ENCODE peak calls at places on chromosomes 16 and 17, in nine cellular contexts. One of them, this sample, is unnamed.

GRCh38 chr16:31131841-31132271 is 3.7 kb downstream of the PRSS8 start:
- DNase-seq in AG09309: no peak
- DNase-seq in H7: peak; percentile 30
- DNase-seq in endothelial cell of umbilical vein: no peak
- DNase-seq in activated CD8-positive, alpha-beta T cell treated with anti-CD3 and anti-CD28 coated beads, Interleukin-2, amount 10 ng/mL, durations not matched to agents 7 days and 5 days: no peak
- DNase-seq in NCI-H1417: no peak
- DNase-seq in psoas muscle: no peak
- DNase-seq in right atrium auricular region: no peak
- DNase-seq in omental fat pad: no peak
- DNase-seq in this sample: no peak

GRCh38 chr17:60147553-60148241 is 2.1 kb upstream of the CA4 start:
- DNase-seq in AG09309: no peak
- DNase-seq in H7: no peak
- DNase-seq in endothelial cell of umbilical vein: no peak
- DNase-seq in activated CD8-positive, alpha-beta T cell treated with anti-CD3 and anti-CD28 coated beads, Interleukin-2, amount 10 ng/mL, durations not matched to agents 7 days and 5 days: no peak
- DNase-seq in NCI-H1417: no peak
- DNase-seq in psoas muscle: no peak
- DNase-seq in right atrium auricular region: no peak
- DNase-seq in omental fat pad: no peak
- DNase-seq in this sample: no peak

GRCh38 chr16:67249178-67249759 is 490 bp downstream of the SLC9A5 start:
- DNase-seq in AG09309: no peak
- DNase-seq in H7: no peak
- DNase-seq in endothelial cell of umbilical vein: no peak
- DNase-seq in activated CD8-positive, alpha-beta T cell treated with anti-CD3 and anti-CD28 coated beads, Interleukin-2, amount 10 ng/mL, durations not matched to agents 7 days and 5 days: no peak
- DNase-seq in NCI-H1417: no peak
- DNase-seq in psoas muscle: peak; percentile 63
- DNase-seq in right atrium auricular region: no peak
- DNase-seq in omental fat pad: no peak
- DNase-seq in this sample: no peak

GRCh38 chr17:72049914-72050313 is 70.9 kb upstream of the SOX9 start:
- DNase-seq in AG09309: no peak
- DNase-seq in H7: no peak
- DNase-seq in endothelial cell of umbilical vein: no peak
- DNase-seq in activated CD8-positive, alpha-beta T cell treated with anti-CD3 and anti-CD28 coated beads, Interleukin-2, amount 10 ng/mL, durations not matched to agents 7 days and 5 days: no peak
- DNase-seq in NCI-H1417: no peak
- DNase-seq in psoas muscle: no peak
- DNase-seq in right atrium auricular region: no peak
- DNase-seq in omental fat pad: no peak
- DNase-seq in this sample: no peak

GRCh38 chr17:44177641-44178040 is 7.1 kb downstream of the ASB16 start:
- DNase-seq in AG09309: no peak
- DNase-seq in H7: no peak
- DNase-seq in endothelial cell of umbilical vein: no peak
- DNase-seq in activated CD8-positive, alpha-beta T cell treated with anti-CD3 and anti-CD28 coated beads, Interleukin-2, amount 10 ng/mL, durations not matched to agents 7 days and 5 days: no peak
- DNase-seq in NCI-H1417: no peak
- DNase-seq in psoas muscle: peak; percentile 40
- DNase-seq in right atrium auricular region: no peak
- DNase-seq in omental fat pad: no peak
- DNase-seq in this sample: no peak

GRCh38 chr17:21288581-21289017 is 4.1 kb downstream of the MAP2K3 start:
- DNase-seq in AG09309: no peak
- DNase-seq in H7: no peak
- DNase-seq in endothelial cell of umbilical vein: no peak
- DNase-seq in activated CD8-positive, alpha-beta T cell treated with anti-CD3 and anti-CD28 coated beads, Interleukin-2, amount 10 ng/mL, durations not matched to agents 7 days and 5 days: peak; percentile 51
- DNase-seq in NCI-H1417: no peak
- DNase-seq in psoas muscle: peak; percentile 56
- DNase-seq in right atrium auricular region: no peak
- DNase-seq in omental fat pad: no peak
- DNase-seq in this sample: no peak

GRCh38 chr16:8920676-8921625 is 38.8 kb downstream of the LITAFD start:
- DNase-seq in AG09309: no peak
- DNase-seq in H7: no peak
- DNase-seq in endothelial cell of umbilical vein: no peak
- DNase-seq in activated CD8-positive, alpha-beta T cell treated with anti-CD3 and anti-CD28 coated beads, Interleukin-2, amount 10 ng/mL, durations not matched to agents 7 days and 5 days: no peak
- DNase-seq in NCI-H1417: no peak
- DNase-seq in psoas muscle: no peak
- DNase-seq in right atrium auricular region: no peak
- DNase-seq in omental fat pad: no peak
- DNase-seq in this sample: no peak

GRCh38 chr17:39674702-39675389 is 6.6 kb downstream of the PNMT start:
- DNase-seq in AG09309: no peak
- DNase-seq in H7: no peak
- DNase-seq in endothelial cell of umbilical vein: no peak
- DNase-seq in activated CD8-positive, alpha-beta T cell treated with anti-CD3 and anti-CD28 coated beads, Interleukin-2, amount 10 ng/mL, durations not matched to agents 7 days and 5 days: no peak
- DNase-seq in NCI-H1417: peak; percentile 84
- DNase-seq in psoas muscle: peak; percentile 63
- DNase-seq in right atrium auricular region: no peak
- DNase-seq in omental fat pad: no peak
- DNase-seq in this sample: no peak

GRCh38 chr17:29884995-29885394 is 45.0 kb downstream of the SSH2 start:
- DNase-seq in AG09309: no peak
- DNase-seq in H7: no peak
- DNase-seq in endothelial cell of umbilical vein: no peak
- DNase-seq in activated CD8-positive, alpha-beta T cell treated with anti-CD3 and anti-CD28 coated beads, Interleukin-2, amount 10 ng/mL, durations not matched to agents 7 days and 5 days: no peak
- DNase-seq in NCI-H1417: no peak
- DNase-seq in psoas muscle: no peak
- DNase-seq in right atrium auricular region: no peak
- DNase-seq in omental fat pad: no peak
- DNase-seq in this sample: no peak

GRCh38 chr17:16239931-16240330 is 22.9 kb downstream of the PIGL start:
- DNase-seq in AG09309: no peak
- DNase-seq in H7: no peak
- DNase-seq in endothelial cell of umbilical vein: no peak
- DNase-seq in activated CD8-positive, alpha-beta T cell treated with anti-CD3 and anti-CD28 coated beads, Interleukin-2, amount 10 ng/mL, durations not matched to agents 7 days and 5 days: no peak
- DNase-seq in NCI-H1417: no peak
- DNase-seq in psoas muscle: no peak
- DNase-seq in right atrium auricular region: no peak
- DNase-seq in omental fat pad: no peak
- DNase-seq in this sample: no peak

GRCh38 chr17:62912363-62912762 is 53.7 kb upstream of the TANC2 start:
- DNase-seq in AG09309: no peak
- DNase-seq in H7: no peak
- DNase-seq in endothelial cell of umbilical vein: no peak
- DNase-seq in activated CD8-positive, alpha-beta T cell treated with anti-CD3 and anti-CD28 coated beads, Interleukin-2, amount 10 ng/mL, durations not matched to agents 7 days and 5 days: no peak
- DNase-seq in NCI-H1417: no peak
- DNase-seq in psoas muscle: no peak
- DNase-seq in right atrium auricular region: no peak
- DNase-seq in omental fat pad: no peak
- DNase-seq in this sample: no peak

GRCh38 chr17:78852709-78853111 is 12.1 kb upstream of the USP36 start:
- DNase-seq in AG09309: no peak
- DNase-seq in H7: peak; percentile 74
- DNase-seq in endothelial cell of umbilical vein: no peak
- DNase-seq in activated CD8-positive, alpha-beta T cell treated with anti-CD3 and anti-CD28 coated beads, Interleukin-2, amount 10 ng/mL, durations not matched to agents 7 days and 5 days: no peak
- DNase-seq in NCI-H1417: no peak
- DNase-seq in psoas muscle: peak; percentile 19
- DNase-seq in right atrium auricular region: no peak
- DNase-seq in omental fat pad: no peak
- DNase-seq in this sample: no peak

GRCh38 chr16:73027655-73028220 is 20.2 kb downstream of the ZFHX3 start:
- DNase-seq in AG09309: no peak
- DNase-seq in H7: no peak
- DNase-seq in endothelial cell of umbilical vein: no peak
- DNase-seq in activated CD8-positive, alpha-beta T cell treated with anti-CD3 and anti-CD28 coated beads, Interleukin-2, amount 10 ng/mL, durations not matched to agents 7 days and 5 days: no peak
- DNase-seq in NCI-H1417: no peak
- DNase-seq in psoas muscle: no peak
- DNase-seq in right atrium auricular region: no peak
- DNase-seq in omental fat pad: no peak
- DNase-seq in this sample: peak; percentile 0

GRCh38 chr17:16415031-16415924 is at the start of gene TRPV2:
- DNase-seq in AG09309: no peak
- DNase-seq in H7: peak; percentile 87
- DNase-seq in endothelial cell of umbilical vein: no peak
- DNase-seq in activated CD8-positive, alpha-beta T cell treated with anti-CD3 and anti-CD28 coated beads, Interleukin-2, amount 10 ng/mL, durations not matched to agents 7 days and 5 days: peak; percentile 78
- DNase-seq in NCI-H1417: no peak
- DNase-seq in psoas muscle: peak; percentile 56
- DNase-seq in right atrium auricular region: no peak
- DNase-seq in omental fat pad: no peak
- DNase-seq in this sample: no peak

GRCh38 chr16:28623172-28623711 is 13.4 kb upstream of the SULT1A1 start:
- DNase-seq in AG09309: no peak
- DNase-seq in H7: peak; percentile 32
- DNase-seq in endothelial cell of umbilical vein: peak; percentile 24
- DNase-seq in activated CD8-positive, alpha-beta T cell treated with anti-CD3 and anti-CD28 coated beads, Interleukin-2, amount 10 ng/mL, durations not matched to agents 7 days and 5 days: peak; percentile 77
- DNase-seq in NCI-H1417: peak; percentile 93
- DNase-seq in psoas muscle: peak; percentile 74
- DNase-seq in right atrium auricular region: no peak
- DNase-seq in omental fat pad: no peak
- DNase-seq in this sample: peak; percentile 61

GRCh38 chr16:56202036-56202435 is 10.7 kb downstream of the GNAO1 start:
- DNase-seq in AG09309: no peak
- DNase-seq in H7: no peak
- DNase-seq in endothelial cell of umbilical vein: no peak
- DNase-seq in activated CD8-positive, alpha-beta T cell treated with anti-CD3 and anti-CD28 coated beads, Interleukin-2, amount 10 ng/mL, durations not matched to agents 7 days and 5 days: peak; percentile 57
- DNase-seq in NCI-H1417: no peak
- DNase-seq in psoas muscle: no peak
- DNase-seq in right atrium auricular region: no peak
- DNase-seq in omental fat pad: no peak
- DNase-seq in this sample: no peak

GRCh38 chr17:27568216-27568615 is 62.8 kb upstream of the LGALS9 start:
- DNase-seq in AG09309: no peak
- DNase-seq in H7: no peak
- DNase-seq in endothelial cell of umbilical vein: no peak
- DNase-seq in activated CD8-positive, alpha-beta T cell treated with anti-CD3 and anti-CD28 coated beads, Interleukin-2, amount 10 ng/mL, durations not matched to agents 7 days and 5 days: no peak
- DNase-seq in NCI-H1417: no peak
- DNase-seq in psoas muscle: peak; percentile 25
- DNase-seq in right atrium auricular region: no peak
- DNase-seq in omental fat pad: no peak
- DNase-seq in this sample: no peak

GRCh38 chr17:76969598-76970172 is 101.5 kb downstream of the MGAT5B start:
- DNase-seq in AG09309: no peak
- DNase-seq in H7: peak; percentile 90
- DNase-seq in endothelial cell of umbilical vein: no peak
- DNase-seq in activated CD8-positive, alpha-beta T cell treated with anti-CD3 and anti-CD28 coated beads, Interleukin-2, amount 10 ng/mL, durations not matched to agents 7 days and 5 days: no peak
- DNase-seq in NCI-H1417: peak; percentile 83
- DNase-seq in psoas muscle: no peak
- DNase-seq in right atrium auricular region: no peak
- DNase-seq in omental fat pad: no peak
- DNase-seq in this sample: no peak

GRCh38 chr16:84840687-84841627 is 21.2 kb downstream of the CRISPLD2 start:
- DNase-seq in AG09309: no peak
- DNase-seq in H7: peak; percentile 30
- DNase-seq in endothelial cell of umbilical vein: no peak
- DNase-seq in activated CD8-positive, alpha-beta T cell treated with anti-CD3 and anti-CD28 coated beads, Interleukin-2, amount 10 ng/mL, durations not matched to agents 7 days and 5 days: no peak
- DNase-seq in NCI-H1417: no peak
- DNase-seq in psoas muscle: peak; percentile 23
- DNase-seq in right atrium auricular region: no peak
- DNase-seq in omental fat pad: no peak
- DNase-seq in this sample: no peak

GRCh38 chr17:57490890-57491289 is 234.6 kb downstream of the MSI2 start:
- DNase-seq in AG09309: no peak
- DNase-seq in H7: no peak
- DNase-seq in endothelial cell of umbilical vein: no peak
- DNase-seq in activated CD8-positive, alpha-beta T cell treated with anti-CD3 and anti-CD28 coated beads, Interleukin-2, amount 10 ng/mL, durations not matched to agents 7 days and 5 days: no peak
- DNase-seq in NCI-H1417: no peak
- DNase-seq in psoas muscle: peak; percentile 74
- DNase-seq in right atrium auricular region: no peak
- DNase-seq in omental fat pad: no peak
- DNase-seq in this sample: no peak

GRCh38 chr16:4465977-4466779 is 8.2 kb downstream of the NMRAL1 start:
- DNase-seq in AG09309: no peak
- DNase-seq in H7: no peak
- DNase-seq in endothelial cell of umbilical vein: no peak
- DNase-seq in activated CD8-positive, alpha-beta T cell treated with anti-CD3 and anti-CD28 coated beads, Interleukin-2, amount 10 ng/mL, durations not matched to agents 7 days and 5 days: peak; percentile 78
- DNase-seq in NCI-H1417: no peak
- DNase-seq in psoas muscle: no peak
- DNase-seq in right atrium auricular region: no peak
- DNase-seq in omental fat pad: no peak
- DNase-seq in this sample: no peak

GRCh38 chr16:12612598-12613101 is 191.0 kb downstream of the CPPED1 start:
- DNase-seq in AG09309: no peak
- DNase-seq in H7: no peak
- DNase-seq in endothelial cell of umbilical vein: no peak
- DNase-seq in activated CD8-positive, alpha-beta T cell treated with anti-CD3 and anti-CD28 coated beads, Interleukin-2, amount 10 ng/mL, durations not matched to agents 7 days and 5 days: no peak
- DNase-seq in NCI-H1417: no peak
- DNase-seq in psoas muscle: no peak
- DNase-seq in right atrium auricular region: no peak
- DNase-seq in omental fat pad: no peak
- DNase-seq in this sample: no peak

GRCh38 chr16:22264786-22265185 is 32.4 kb upstream of the POLR3E start:
- DNase-seq in AG09309: no peak
- DNase-seq in H7: peak; percentile 10
- DNase-seq in endothelial cell of umbilical vein: no peak
- DNase-seq in activated CD8-positive, alpha-beta T cell treated with anti-CD3 and anti-CD28 coated beads, Interleukin-2, amount 10 ng/mL, durations not matched to agents 7 days and 5 days: peak; percentile 44
- DNase-seq in NCI-H1417: no peak
- DNase-seq in psoas muscle: no peak
- DNase-seq in right atrium auricular region: no peak
- DNase-seq in omental fat pad: no peak
- DNase-seq in this sample: no peak

GRCh38 chr17:75689441-75689873 is 22.3 kb downstream of the SAP30BP start:
- DNase-seq in AG09309: no peak
- DNase-seq in H7: no peak
- DNase-seq in endothelial cell of umbilical vein: no peak
- DNase-seq in activated CD8-positive, alpha-beta T cell treated with anti-CD3 and anti-CD28 coated beads, Interleukin-2, amount 10 ng/mL, durations not matched to agents 7 days and 5 days: peak; percentile 76
- DNase-seq in NCI-H1417: no peak
- DNase-seq in psoas muscle: no peak
- DNase-seq in right atrium auricular region: no peak
- DNase-seq in omental fat pad: no peak
- DNase-seq in this sample: no peak

GRCh38 chr17:1058423-1059130 is 61.6 kb downstream of the TIMM22 start:
- DNase-seq in AG09309: no peak
- DNase-seq in H7: peak; percentile 90
- DNase-seq in endothelial cell of umbilical vein: peak; percentile 65
- DNase-seq in activated CD8-positive, alpha-beta T cell treated with anti-CD3 and anti-CD28 coated beads, Interleukin-2, amount 10 ng/mL, durations not matched to agents 7 days and 5 days: peak; percentile 76
- DNase-seq in NCI-H1417: peak; percentile 27
- DNase-seq in psoas muscle: peak; percentile 72
- DNase-seq in right atrium auricular region: no peak
- DNase-seq in omental fat pad: no peak
- DNase-seq in this sample: no peak

GRCh38 chr17:43545383-43545632 is 832 bp downstream of the ETV4 start:
- DNase-seq in AG09309: no peak
- DNase-seq in H7: no peak
- DNase-seq in endothelial cell of umbilical vein: no peak
- DNase-seq in activated CD8-positive, alpha-beta T cell treated with anti-CD3 and anti-CD28 coated beads, Interleukin-2, amount 10 ng/mL, durations not matched to agents 7 days and 5 days: peak; percentile 40
- DNase-seq in NCI-H1417: peak; percentile 27
- DNase-seq in psoas muscle: no peak
- DNase-seq in right atrium auricular region: no peak
- DNase-seq in omental fat pad: no peak
- DNase-seq in this sample: no peak

GRCh38 chr16:58094791-58095574 is 34.2 kb downstream of the CFAP20 start:
- DNase-seq in AG09309: no peak
- DNase-seq in H7: peak; percentile 33
- DNase-seq in endothelial cell of umbilical vein: no peak
- DNase-seq in activated CD8-positive, alpha-beta T cell treated with anti-CD3 and anti-CD28 coated beads, Interleukin-2, amount 10 ng/mL, durations not matched to agents 7 days and 5 days: peak; percentile 51
- DNase-seq in NCI-H1417: no peak
- DNase-seq in psoas muscle: no peak
- DNase-seq in right atrium auricular region: no peak
- DNase-seq in omental fat pad: no peak
- DNase-seq in this sample: no peak

GRCh38 chr16:74107795-74108610 is 188.6 kb upstream of the PSMD7 start:
- DNase-seq in AG09309: peak; percentile 4
- DNase-seq in H7: peak; percentile 29
- DNase-seq in endothelial cell of umbilical vein: peak; percentile 25
- DNase-seq in activated CD8-positive, alpha-beta T cell treated with anti-CD3 and anti-CD28 coated beads, Interleukin-2, amount 10 ng/mL, durations not matched to agents 7 days and 5 days: peak; percentile 55
- DNase-seq in NCI-H1417: no peak
- DNase-seq in psoas muscle: no peak
- DNase-seq in right atrium auricular region: no peak
- DNase-seq in omental fat pad: no peak
- DNase-seq in this sample: peak; percentile 8